ENCODE peak calls at places on chromosomes 12 and 14, in nine cellular contexts. A, H, L, P, M, K, W, F and V are unnamed samples.
A peak's percentile ranks its signal among the peaks of the same experiment; 100 is the strongest.

GRCh38 chr14:31154956-31155355 is 52.6 kb downstream of the HECTD1 start:
- DNase-seq in A (no peak), H (peak; percentile 51), F (no peak), L (no peak), W (no peak), K (no peak), P (no peak), M (no peak), V (no peak)

GRCh38 chr14:100306506-100307214 is 416 bp upstream of the SLC25A29 start:
- DNase-seq in A (peak; percentile 48), K (peak; percentile 33), L (peak; percentile 94), W (peak; percentile 57), P (peak; percentile 98), H (peak; percentile 73), M (peak; percentile 41), F (peak; percentile 91), V (peak; percentile 81)

GRCh38 chr12:53324113-53324778 is 2.8 kb upstream of the AAAS start:
- DNase-seq in H (no peak), M (no peak), P (peak; percentile 81), A (no peak), F (no peak), L (peak; percentile 24), W (peak; percentile 31), K (no peak), V (no peak)

GRCh38 chr12:104687823-104688573 is 231.2 kb downstream of the CHST11 start:
- DNase-seq in W (no peak), F (no peak), L (no peak), A (no peak), K (no peak), H (no peak), P (no peak), M (no peak), V (no peak)

GRCh38 chr12:130461868-130462557 is 124.3 kb downstream of the PIWIL1 start:
- DNase-seq in F (no peak), A (no peak), P (no peak), L (no peak), K (no peak), W (no peak), H (no peak), M (no peak), V (no peak)

GRCh38 chr14:61476105-61476736 is 154.8 kb downstream of the PRKCH start:
- DNase-seq in L (no peak), M (no peak), P (no peak), A (no peak), F (no peak), K (no peak), H (no peak), W (no peak), V (no peak)

GRCh38 chr12:98935847-98936246 is 290.8 kb downstream of the APAF1 start:
- DNase-seq in P (no peak), L (no peak), W (no peak), F (no peak), M (no peak), H (no peak), A (no peak), K (no peak), V (no peak)

GRCh38 chr14:96202441-96203094 is 2.1 kb upstream of the BDKRB2 start:
- DNase-seq in A (no peak), W (no peak), F (no peak), K (no peak), M (no peak), L (no peak), H (no peak), P (no peak), V (peak; percentile 14)

GRCh38 chr12:115224031-115224430 is 540.1 kb upstream of the TBX3 start:
- DNase-seq in H (no peak), A (no peak), K (no peak), P (no peak), L (no peak), W (no peak), M (no peak), F (peak; percentile 30), V (no peak)

GRCh38 chr12:99059824-99060526 is 414.9 kb downstream of the APAF1 start:
- DNase-seq in A (no peak), W (no peak), P (no peak), K (no peak), F (no peak), M (no peak), H (no peak), L (no peak), V (no peak)

GRCh38 chr12:47754881-47755280 is 3.8 kb downstream of the RAPGEF3 start:
- DNase-seq in K (no peak), W (no peak), F (peak; percentile 56), M (no peak), H (no peak), A (no peak), P (no peak), L (no peak), V (no peak)

GRCh38 chr14:65482769-65483438 is 70.4 kb downstream of the FUT8 start:
- DNase-seq in P (no peak), K (no peak), F (no peak), W (no peak), H (peak; percentile 29), L (no peak), A (no peak), M (no peak), V (peak; percentile 19)

GRCh38 chr12:32533971-32534590 is 134.7 kb downstream of the FGD4 start:
- DNase-seq in W (no peak), A (peak; percentile 50), M (peak; percentile 78), L (peak; percentile 79), H (peak; percentile 92), K (peak; percentile 95), F (peak; percentile 85), P (peak; percentile 29), V (peak; percentile 95)

GRCh38 chr12:53115891-53116675 is 12.8 kb downstream of the SOAT2 start:
- DNase-seq in F (no peak), K (no peak), W (no peak), P (peak; percentile 7), H (no peak), M (no peak), L (no peak), A (no peak), V (no peak)